ENCODE peak calls at places on chromosomes 3 and 15, in four cellular contexts. C is A549, E is HepG2, O is SK-N-SH. U is an unnamed sample.

GRCh38 chr3:105800320-105800719 is 68.5 kb downstream of the CBLB start:
- DNase-seq in C (no peak), E (no peak), O (no peak), U (no peak)

GRCh38 chr15:53581513-53581912 is 177.9 kb downstream of the WDR72 start:
- DNase-seq in C (no peak), E (no peak), O (no peak), U (no peak)

GRCh38 chr3:27914199-27914598 is 192.1 kb upstream of the EOMES start:
- DNase-seq in C (no peak), E (peak), O (peak), U (no peak)

GRCh38 chr3:142319912-142320311 is 94.5 kb upstream of the GK5 start:
- DNase-seq in C (no peak), E (no peak), O (no peak), U (no peak)

GRCh38 chr15:93865610-93866009 is 365.8 kb upstream of the MCTP2 start:
- DNase-seq in C (no peak), E (no peak), O (no peak), U (no peak)

GRCh38 chr15:35530698-35531097 is 15.3 kb downstream of the DPH6 start:
- DNase-seq in C (no peak), E (no peak), O (no peak), U (no peak)

GRCh38 chr3:186722457-186722856 is 5.3 kb downstream of the KNG1 start:
- DNase-seq in C (peak), E (peak), O (peak), U (peak)

GRCh38 chr15:51736646-51737537 is 563 bp downstream of the LYSMD2 start:
- DNase-seq in C (peak), E (no peak), O (peak), U (peak)

GRCh38 chr15:31200735-31201151 is 99.2 kb upstream of the TRPM1 start:
- DNase-seq in C (peak), E (peak), O (peak), U (peak)

GRCh38 chr15:76098685-76099084 is 38.9 kb downstream of the TMEM266 start:
- DNase-seq in C (no peak), E (peak), O (no peak), U (no peak)

GRCh38 chr15:22960126-22960525 is 20.0 kb downstream of the CYFIP1 start:
- DNase-seq in C (no peak), E (no peak), O (no peak), U (no peak)

GRCh38 chr3:158313344-158313927 is 203.5 kb downstream of the RSRC1 start:
- DNase-seq in C (peak), E (peak), O (peak), U (no peak)

GRCh38 chr3:44509393-44509921 is 32.0 kb upstream of the ZNF445 start:
- DNase-seq in C (peak), E (no peak), O (peak), U (no peak)

GRCh38 chr3:21435871-21436270 is 315.1 kb downstream of the ZNF385D start:
- DNase-seq in C (no peak), E (no peak), O (no peak), U (no peak)

GRCh38 chr15:82043130-82043673 is 2.6 kb downstream of the MEX3B start:
- DNase-seq in C (no peak), E (no peak), O (peak), U (no peak)

GRCh38 chr3:56899078-56899477 is 97.3 kb upstream of the ARHGEF3 start:
- DNase-seq in C (no peak), E (no peak), O (no peak), U (no peak)

GRCh38 chr15:48323294-48323693 is 7.9 kb upstream of the DUT start:
- DNase-seq in C (no peak), E (no peak), O (no peak), U (no peak)

GRCh38 chr15:69160976-69161877 is 792 bp downstream of the GLCE start:
- DNase-seq in C (peak), E (peak), O (peak), U (no peak)

GRCh38 chr3:155500429-155500828 is 206.9 kb upstream of the STRIT1 start:
- DNase-seq in C (no peak), E (no peak), O (no peak), U (no peak)

GRCh38 chr3:9876991-9877390 is 3.1 kb downstream of the CIDEC start:
- DNase-seq in C (no peak), E (no peak), O (no peak), U (no peak)

GRCh38 chr3:15521573-15521965 is at the start of gene COLQ:
- DNase-seq in C (no peak), E (no peak), O (no peak), U (no peak)

GRCh38 chr15:77871838-77872371 is 205.6 kb downstream of the TBC1D2B start:
- DNase-seq in C (no peak), E (no peak), O (no peak), U (no peak)

GRCh38 chr3:174035317-174035886 is 637.9 kb downstream of the NLGN1 start:
- DNase-seq in C (no peak), E (no peak), O (no peak), U (no peak)

GRCh38 chr3:143294183-143294582 is 174.6 kb downstream of the CHST2 start:
- DNase-seq in C (no peak), E (no peak), O (no peak), U (no peak)

GRCh38 chr3:42745291-42745745 is 27.7 kb downstream of the CCDC13 start:
- DNase-seq in C (no peak), E (no peak), O (no peak), U (no peak)

GRCh38 chr3:128432898-128433629 is 33.6 kb downstream of the DNAJB8 start:
- DNase-seq in C (no peak), E (no peak), O (peak), U (no peak)

GRCh38 chr15:69704229-69704628 is 251.6 kb downstream of the RPLP1 start:
- DNase-seq in C (no peak), E (no peak), O (no peak), U (no peak)

GRCh38 chr3:27712136-27713065 is 9.7 kb downstream of the EOMES start:
- DNase-seq in C (peak), E (peak), O (peak), U (peak)

GRCh38 chr3:127203024-127203423 is 10.1 kb downstream of the PRR23E start:
- DNase-seq in C (no peak), E (no peak), O (no peak), U (no peak)

GRCh38 chr3:110027446-110027845 is 690.1 kb upstream of the DPPA4 start:
- DNase-seq in C (no peak), E (no peak), O (peak), U (no peak)

GRCh38 chr3:16841354-16841753 is 43.4 kb upstream of the PLCL2 start:
- DNase-seq in C (no peak), E (no peak), O (no peak), U (no peak)

GRCh38 chr3:16844222-16844621 is 40.5 kb upstream of the PLCL2 start:
- DNase-seq in C (no peak), E (no peak), O (no peak), U (no peak)

GRCh38 chr3:16840111-16840444 is 44.7 kb upstream of the PLCL2 start:
- DNase-seq in C (no peak), E (no peak), O (no peak), U (no peak)

GRCh38 chr3:16842710-16843270 is 42.0 kb upstream of the PLCL2 start:
- DNase-seq in C (no peak), E (no peak), O (no peak), U (no peak)

DNA sequence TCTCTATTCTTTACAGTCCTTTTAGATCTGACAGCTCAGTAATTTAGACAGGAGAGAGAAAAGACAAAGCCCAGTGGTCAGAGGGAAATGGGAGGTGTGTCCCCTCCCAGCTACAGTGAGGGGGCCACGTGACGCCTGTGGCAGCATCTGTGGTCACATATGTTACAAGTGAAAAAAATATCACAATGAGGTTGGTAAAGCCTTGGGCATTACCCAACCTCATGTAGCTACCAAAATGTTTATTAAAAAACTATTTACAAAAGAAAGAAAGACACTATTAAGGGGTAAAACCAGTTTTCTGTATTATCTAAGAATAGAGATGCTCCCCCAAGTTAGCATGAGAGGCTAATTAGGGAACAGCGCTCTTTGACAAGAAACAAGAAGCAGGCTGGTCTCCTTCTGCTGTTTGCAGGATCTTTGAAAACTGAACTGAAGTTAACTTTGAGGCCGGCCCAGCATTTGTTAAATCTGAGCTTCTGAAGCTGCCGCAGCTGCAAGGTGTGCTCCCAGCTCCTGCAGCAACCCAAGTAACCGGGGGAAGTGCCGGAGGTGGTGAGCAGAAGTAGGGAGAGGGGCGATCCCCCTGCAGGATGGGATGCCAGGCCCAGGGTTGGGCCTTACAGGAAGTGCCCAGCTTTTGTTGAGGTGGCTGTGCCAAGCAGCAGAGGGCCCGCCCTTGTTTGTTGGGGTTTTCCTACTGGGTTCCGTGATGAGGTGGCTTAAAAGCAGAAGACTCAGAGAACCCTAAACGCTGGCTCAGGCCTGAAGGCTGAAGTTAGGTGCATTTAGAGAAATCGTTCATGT is 42.6 kb upstream of the PLCL2 start:
- DNase-seq in C (no peak), E (no peak), O (no peak), U (peak)
- TF ChIP-seq CHD2 in C (no peak), E (no peak), O (no peak), U (no peak)

DNA sequence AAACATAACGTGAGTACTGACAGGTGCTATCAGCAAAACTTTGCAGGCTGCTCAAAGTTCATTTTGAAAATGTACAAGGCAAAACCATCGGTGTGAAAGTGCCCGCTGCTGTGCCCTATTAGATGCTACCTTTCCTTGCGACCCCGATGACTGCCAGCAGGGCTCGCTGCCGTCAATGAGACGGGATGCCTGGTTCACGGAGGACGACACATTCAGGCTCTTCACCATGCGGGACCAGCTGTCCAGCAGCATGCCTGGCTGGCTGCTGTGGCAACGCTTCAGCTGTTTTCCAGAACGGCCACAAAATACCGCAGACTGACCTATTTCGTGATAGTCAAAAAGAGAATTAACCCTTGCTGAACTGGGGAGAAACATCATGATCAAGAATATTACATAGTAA is 92.7 kb upstream of the OCA2 start:
- DNase-seq in C (no peak), E (no peak), O (peak), U (no peak)
- TF ChIP-seq CHD2 in C (no peak), E (no peak), O (peak), U (no peak)

GRCh38 chr3:182487621-182488020 is 305.7 kb upstream of the ATP11B start:
- DNase-seq in C (no peak), E (no peak), O (no peak), U (no peak)

GRCh38 chr3:182491571-182491970 is 301.7 kb upstream of the ATP11B start:
- DNase-seq in C (no peak), E (no peak), O (no peak), U (no peak)

GRCh38 chr3:182492536-182492935 is 300.8 kb upstream of the ATP11B start:
- DNase-seq in C (no peak), E (no peak), O (no peak), U (no peak)

GRCh38 chr3:182487048-182487447 is 306.3 kb upstream of the ATP11B start:
- DNase-seq in C (no peak), E (no peak), O (no peak), U (no peak)

DNA sequence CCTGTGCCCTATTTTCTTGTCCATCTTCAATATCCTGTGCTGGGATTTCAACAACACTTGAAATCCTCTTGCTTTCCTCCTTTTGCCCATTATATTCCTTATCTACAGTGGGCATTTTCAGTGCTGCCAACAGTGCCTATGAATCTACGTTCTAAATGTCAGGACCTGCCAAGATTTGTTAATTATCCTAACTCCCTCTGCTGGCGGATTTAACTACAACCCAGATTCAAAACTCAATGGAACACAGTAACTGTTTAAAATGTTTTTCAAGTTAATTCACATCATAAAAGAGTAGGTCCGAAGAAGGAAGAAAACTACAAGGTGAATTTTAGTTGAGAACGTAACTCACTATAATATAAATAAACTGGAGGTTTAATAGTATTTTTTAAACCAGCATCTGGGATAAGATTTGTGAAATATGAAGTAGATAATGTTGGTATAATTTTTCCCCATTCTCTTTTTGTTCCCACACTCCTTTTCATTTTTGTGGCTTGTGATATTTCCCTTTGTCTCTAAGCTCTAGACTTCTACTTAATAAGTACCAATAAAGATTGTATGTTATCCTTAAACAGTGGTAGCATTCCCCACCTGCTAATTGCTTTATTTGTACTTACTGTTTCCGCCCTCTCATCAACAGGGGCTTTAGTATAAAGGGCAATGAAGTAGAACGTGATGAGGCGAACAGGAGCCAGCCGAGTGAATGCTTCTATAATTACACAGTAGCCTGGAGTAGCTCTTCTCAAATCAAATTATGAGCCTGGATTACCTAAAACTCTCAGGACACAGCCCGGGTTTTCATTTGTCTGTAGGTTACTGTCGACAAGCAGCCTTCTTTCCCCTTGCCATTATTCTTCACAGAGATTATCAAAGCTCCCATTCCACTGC is 302.5 kb upstream of the ATP11B start:
- DNase-seq in C (peak), E (peak), O (peak), U (no peak)
- TF ChIP-seq CHD2 in C (no peak), E (no peak), O (no peak), U (no peak)

GRCh38 chr15:79988448-79989117 is 17.6 kb upstream of the BCL2A1 start:
- DNase-seq in C (no peak), E (no peak), O (no peak), U (no peak)

GRCh38 chr15:79989682-79990081 is 18.7 kb upstream of the BCL2A1 start:
- DNase-seq in C (no peak), E (no peak), O (no peak), U (no peak)

GRCh38 chr15:79987969-79988368 is 17.0 kb upstream of the BCL2A1 start:
- DNase-seq in C (no peak), E (no peak), O (no peak), U (no peak)

GRCh38 chr15:79990280-79990996 is 19.4 kb upstream of the BCL2A1 start:
- DNase-seq in C (no peak), E (no peak), O (no peak), U (no peak)

GRCh38 chr15:79990997-79991334 is 20.0 kb upstream of the BCL2A1 start:
- DNase-seq in C (no peak), E (no peak), O (no peak), U (no peak)
- TF ChIP-seq CHD2 in C (no peak), E (no peak), O (no peak), U (no peak)

GRCh38 chr3:157088506-157089454 is 71.2 kb downstream of the CCNL1 start:
- DNase-seq in C (peak), E (peak), O (peak), U (peak)
- TF ChIP-seq CHD2 in C (no peak), E (no peak), O (peak), U (no peak)